ENCODE peak calls at places on chromosomes 11 and 22, in nine cellular contexts. E is foreskin keratinocyte, D is endodermal cell, O is omental fat pad, W is transverse colon, T is Calu3, X is AG09309, B is GM20000, R is astrocyte of the spinal cord. S is an unnamed sample.

GRCh38 chr11:283405-284080 is 5.3 kb downstream of the NLRP6 start:
- DNase-seq in B (peak), W (no peak), R (no peak), O (no peak), X (no peak), T (no peak), E (no peak), D (no peak), S (peak)

GRCh38 chr11:128379587-128380279 is 207.6 kb downstream of the ETS1 start:
- DNase-seq in X (no peak), T (no peak), B (no peak), O (no peak), D (no peak), R (no peak), E (peak), W (no peak), S (no peak)

GRCh38 chr11:79404325-79404724 is 36.5 kb downstream of the TENM4 start:
- DNase-seq in X (no peak), R (no peak), W (no peak), T (no peak), E (no peak), B (no peak), D (no peak), O (no peak), S (no peak)

GRCh38 chr11:90241414-90241813 is 18.6 kb upstream of the CHORDC1 start:
- DNase-seq in O (no peak), X (no peak), B (no peak), E (no peak), R (no peak), W (no peak), T (no peak), D (no peak), S (no peak)

GRCh38 chr11:119361056-119361787 is 14.7 kb upstream of the MFRP start:
- DNase-seq in O (no peak), R (peak), E (peak), B (no peak), D (peak), T (no peak), W (no peak), X (peak), S (peak)

GRCh38 chr11:97202613-97203292 is 812.9 kb downstream of the JRKL start:
- DNase-seq in E (no peak), O (no peak), B (no peak), R (no peak), T (no peak), D (peak), W (no peak), X (no peak), S (no peak)

GRCh38 chr11:117629891-117630538 is 167.0 kb downstream of the DSCAML1 start:
- DNase-seq in R (no peak), B (no peak), D (no peak), E (no peak), X (no peak), W (no peak), O (no peak), T (no peak), S (no peak)

GRCh38 chr11:128848815-128849455 is 18.2 kb downstream of the KCNJ1 start:
- DNase-seq in O (peak), B (peak), R (peak), T (peak), W (peak), X (no peak), D (peak), E (no peak), S (peak)

GRCh38 chr11:117180020-117180419 is 1.5 kb downstream of the SIDT2 start:
- DNase-seq in B (no peak), T (no peak), E (peak), D (peak), R (no peak), W (no peak), X (no peak), O (peak), S (peak)

GRCh38 chr11:84215671-84216070 is 929.5 kb upstream of the CCDC90B start:
- DNase-seq in X (no peak), E (no peak), D (no peak), R (no peak), B (no peak), W (no peak), T (no peak), O (no peak), S (no peak)

GRCh38 chr11:123577081-123577598 is 77.3 kb downstream of the SCN3B start:
- DNase-seq in B (peak), D (peak), O (peak), T (peak), W (peak), R (peak), E (no peak), X (no peak), S (peak)

GRCh38 chr11:115930276-115930675 is 426.1 kb upstream of the CADM1 start:
- DNase-seq in R (no peak), B (no peak), T (no peak), W (no peak), E (no peak), X (no peak), O (no peak), D (no peak), S (no peak)

GRCh38 chr22:18057568-18058209 is 20.1 kb upstream of the PEX26 start:
- DNase-seq in T (peak), R (peak), B (peak), E (peak), D (no peak), X (peak), O (peak), W (peak), S (peak)

GRCh38 chr22:41369089-41369745 is 12.5 kb upstream of the TEF start:
- DNase-seq in E (no peak), B (no peak), W (no peak), R (no peak), T (no peak), X (no peak), D (no peak), O (no peak), S (no peak)

GRCh38 chr11:87628161-87628560 is 547.1 kb downstream of the RAB38 start:
- DNase-seq in E (no peak), B (no peak), D (peak), W (no peak), T (no peak), X (no peak), O (no peak), R (no peak), S (no peak)

GRCh38 chr22:20981787-20982562 is at the start of gene LZTR1:
- DNase-seq in O (peak), T (peak), E (peak), R (peak), D (peak), X (peak), B (peak), W (peak), S (peak)

GRCh38 chr22:23215294-23216204 is 35.2 kb downstream of the BCR start:
- DNase-seq in D (no peak), W (no peak), B (no peak), O (no peak), X (no peak), E (peak), T (peak), R (no peak), S (no peak)

GRCh38 chr11:56994532-56994931 is 5.8 kb downstream of the OR5AK2 start:
- DNase-seq in B (no peak), E (no peak), O (no peak), X (no peak), T (no peak), D (no peak), R (no peak), W (no peak), S (no peak)

GRCh38 chr11:72220696-72221363 is 3.7 kb upstream of the INPPL1 start:
- DNase-seq in B (no peak), X (no peak), O (no peak), E (no peak), T (no peak), R (no peak), W (no peak), D (peak), S (no peak)
- TF ChIP-seq CTCF in B (no peak), X (no peak), O (no peak), E (no peak), T (no peak), R (no peak), W (no peak), D (no peak), S (no peak)

DNA sequence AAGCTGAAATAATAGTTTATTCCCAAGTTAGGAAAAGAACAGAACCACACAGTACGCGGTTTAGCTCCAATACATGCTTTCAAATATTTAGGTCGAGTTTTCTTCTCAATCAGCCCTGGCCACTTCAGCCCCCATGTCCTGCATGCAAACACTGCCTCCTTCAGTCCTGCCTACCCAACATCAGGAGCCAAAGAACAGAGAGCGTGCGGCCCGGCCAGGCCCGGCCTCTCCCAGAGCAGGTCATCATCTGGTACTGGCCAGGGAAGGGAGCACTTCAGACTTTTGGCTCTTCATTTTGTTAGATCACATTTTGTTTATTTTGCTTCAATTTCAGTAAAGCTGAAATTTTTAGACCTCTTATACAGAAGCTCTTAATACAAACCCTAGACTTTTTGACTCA is 6.7 kb downstream of the BRD1 start:
- DNase-seq in E (no peak), R (no peak), O (no peak), W (no peak), X (no peak), D (no peak), B (no peak), T (no peak), S (no peak)
- TF ChIP-seq CTCF in E (peak), R (no peak), O (no peak), W (no peak), X (no peak), D (peak), B (no peak), T (no peak), S (no peak)

GRCh38 chr11:77101043-77101537 is 1.6 kb upstream of the OMP start:
- DNase-seq in T (peak), X (no peak), E (no peak), D (peak), O (no peak), B (peak), W (no peak), R (peak), S (peak)
- TF ChIP-seq CTCF in T (peak), X (peak), E (peak), D (peak), O (no peak), B (peak), W (peak), R (peak), S (no peak)

GRCh38 chr11:61414547-61414946 is 15.2 kb downstream of the CPSF7 start:
- DNase-seq in O (no peak), W (no peak), B (no peak), X (no peak), R (no peak), E (no peak), D (no peak), T (no peak), S (no peak)

GRCh38 chr11:61418136-61418535 is 11.6 kb downstream of the CPSF7 start:
- DNase-seq in O (no peak), T (no peak), E (peak), W (no peak), B (no peak), D (no peak), X (no peak), R (no peak), S (no peak)

GRCh38 chr11:61415381-61415780 is 14.4 kb downstream of the CPSF7 start:
- DNase-seq in R (no peak), X (no peak), E (no peak), O (no peak), D (no peak), T (no peak), W (no peak), B (no peak), S (no peak)

GRCh38 chr11:61413496-61413895 is 16.3 kb downstream of the CPSF7 start:
- DNase-seq in D (no peak), B (no peak), X (peak), T (no peak), R (no peak), W (no peak), E (no peak), O (no peak), S (no peak)

GRCh38 chr11:61417670-61418069 is 12.1 kb downstream of the CPSF7 start:
- DNase-seq in T (no peak), O (no peak), D (no peak), R (no peak), B (no peak), X (no peak), W (no peak), E (no peak), S (no peak)
- TF ChIP-seq CTCF in T (no peak), O (no peak), D (no peak), R (no peak), B (no peak), X (no peak), W (no peak), E (no peak), S (no peak)

GRCh38 chr11:127074151-127074761 is 73.7 kb upstream of the KIRREL3 start:
- DNase-seq in X (peak), O (no peak), B (peak), R (peak), T (peak), E (peak), D (peak), W (peak), S (peak)
- TF ChIP-seq CTCF in X (peak), O (no peak), B (peak), R (peak), T (peak), E (no peak), D (peak), W (peak), S (peak)

DNA sequence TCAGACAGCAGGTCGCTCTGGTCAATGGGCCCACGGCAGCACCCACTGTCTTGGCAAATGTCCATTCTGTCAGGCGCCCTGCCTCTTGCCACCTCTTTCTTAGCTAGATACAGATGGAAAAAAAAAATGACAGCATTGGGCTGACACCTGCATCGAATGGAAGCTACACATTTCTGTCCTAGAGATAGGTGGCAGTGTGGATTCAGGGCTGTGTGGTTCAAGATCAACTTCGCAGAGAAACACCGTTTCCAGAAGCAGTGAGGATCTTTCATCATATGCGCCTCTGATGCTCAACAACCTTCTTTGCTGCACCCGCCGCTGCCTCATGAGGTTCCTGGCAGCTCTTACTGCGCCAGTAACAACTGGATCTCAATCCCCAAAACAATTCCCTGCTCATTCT is 236.3 kb downstream of the KIRREL3 start:
- DNase-seq in T (peak), O (no peak), B (no peak), D (no peak), E (no peak), W (no peak), R (no peak), X (no peak), S (no peak)
- TF ChIP-seq CTCF in T (no peak), O (no peak), B (no peak), D (peak), E (no peak), W (no peak), R (peak), X (peak), S (no peak)